ENCODE peak calls at places on chromosomes 6 and 20, in four cellular contexts. B is PC-9, Q is A549, E is aorta. M is an unnamed sample.

GRCh38 chr20:36469973-36470372 is 71.3 kb upstream of the MYL9 start:
- DNase-seq in E (no peak), B (no peak), Q (no peak), M (no peak)

GRCh38 chr20:17963114-17963897 is 5.3 kb downstream of the SNX5 start:
- DNase-seq in Q (no peak), E (no peak), B (no peak), M (no peak)

GRCh38 chr6:88141641-88142298 is 24.4 kb downstream of the CNR1 start:
- DNase-seq in E (no peak), Q (no peak), B (no peak), M (no peak)

GRCh38 chr20:58669287-58670006 is 18.4 kb downstream of the STX16 start:
- DNase-seq in B (no peak), E (no peak), Q (no peak), M (no peak)

GRCh38 chr6:110656492-110656891 is 158.8 kb downstream of the CDK19 start:
- DNase-seq in E (no peak), B (peak; percentile 3), Q (no peak), M (no peak)

GRCh38 chr6:40936810-40937209 is 102.2 kb downstream of the UNC5CL start:
- DNase-seq in B (peak; percentile 12), E (no peak), Q (peak; percentile 40), M (no peak)

GRCh38 chr6:127971945-127972391 is 71.1 kb upstream of the THEMIS start:
- DNase-seq in Q (no peak), B (peak; percentile 46), E (no peak), M (peak; percentile 49)

GRCh38 chr6:168167431-168168315 is 88.7 kb upstream of the FRMD1 start:
- DNase-seq in B (no peak), E (no peak), Q (no peak), M (no peak)

GRCh38 chr20:20439602-20440001 is 71.7 kb downstream of the INSM1 start:
- DNase-seq in E (no peak), Q (no peak), B (no peak), M (no peak)

GRCh38 chr6:116221931-116222330 is 31.9 kb downstream of the TSPYL4 start:
- DNase-seq in E (no peak), Q (no peak), B (no peak), M (no peak)

GRCh38 chr20:18734525-18735189 is 78.9 kb upstream of the SCP2D1 start:
- DNase-seq in Q (no peak), E (no peak), B (no peak), M (no peak)

GRCh38 chr6:3665608-3666007 is 85.9 kb downstream of the PXDC1 start:
- DNase-seq in B (no peak), E (no peak), Q (no peak), M (no peak)

GRCh38 chr20:48657426-48658197 is 170.2 kb downstream of the PREX1 start:
- DNase-seq in Q (peak; percentile 92), B (peak; percentile 73), E (no peak), M (peak; percentile 57)

GRCh38 chr20:46552460-46553420 is 2.3 kb upstream of the OCSTAMP start:
- DNase-seq in Q (no peak), B (no peak), E (no peak), M (no peak)

GRCh38 chr6:127586372-127586771 is 9.4 kb downstream of the C6orf58 start:
- DNase-seq in E (no peak), Q (no peak), B (no peak), M (no peak)

GRCh38 chr20:7346026-7346425 is 578.5 kb downstream of the BMP2 start:
- DNase-seq in E (no peak), B (no peak), Q (no peak), M (no peak)

DNA sequence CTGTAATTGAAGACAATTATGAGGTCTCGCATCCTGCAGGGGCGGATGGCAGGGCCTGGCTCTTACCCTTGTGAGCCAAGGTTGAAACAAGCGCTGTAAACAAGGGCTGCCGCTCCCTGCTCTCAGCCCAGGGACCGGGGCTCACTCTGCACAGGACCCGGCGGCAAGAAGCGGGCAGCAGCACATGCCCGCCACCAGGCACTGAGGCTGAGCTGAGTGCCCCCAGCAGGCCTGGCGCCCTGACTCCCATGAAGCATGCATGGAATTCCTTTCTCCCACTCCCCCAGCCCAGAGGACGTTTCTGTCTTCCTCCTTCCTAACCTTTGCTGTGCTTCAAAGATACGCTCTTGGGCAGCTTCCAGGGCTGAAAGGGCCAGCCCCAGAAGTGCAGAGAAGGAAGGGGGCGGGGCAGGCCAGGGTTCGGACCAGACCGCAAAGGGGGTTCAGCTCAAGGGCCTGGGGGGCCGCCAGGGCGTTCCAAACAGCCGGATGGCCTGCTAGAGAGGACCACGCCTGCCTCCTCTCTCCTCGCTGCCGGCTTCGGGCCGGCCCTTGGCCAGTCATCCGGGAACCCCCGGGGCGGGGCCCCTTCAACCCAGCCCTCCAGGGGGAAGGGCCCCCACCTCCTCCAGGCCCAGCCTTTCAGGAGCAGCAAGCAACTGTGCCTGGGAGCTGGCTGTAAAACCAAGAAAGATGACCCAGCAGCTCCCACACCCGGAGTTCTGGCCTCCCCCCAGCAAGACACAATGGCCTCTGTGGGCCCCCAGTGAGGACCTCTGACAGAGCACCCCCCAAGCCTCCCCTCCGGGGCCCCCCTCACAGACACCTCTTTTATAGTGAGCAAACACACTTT is 109.9 kb downstream of the NOL4L start:
- DNase-seq in Q (peak; percentile 94), B (peak; percentile 99), E (peak; percentile 94), M (peak; percentile 78)
- H3K4me3 ChIP-seq in Q (peak overlapping the region; percentile 34), B (peak overlapping the region; percentile 26), E (no peak overlapping the region), M (peak overlapping the region; percentile 38)

GRCh38 chr6:159043986-159044385 is 805 bp downstream of the TAGAP start:
- DNase-seq in Q (no peak), E (no peak), B (no peak), M (no peak)
- H3K4me3 ChIP-seq in Q (no peak overlapping the region), E (no peak overlapping the region), B (no peak overlapping the region), M (no peak overlapping the region)

GRCh38 chr6:46926481-46926880 is 4.7 kb upstream of the ADGRF5 start:
- DNase-seq in Q (peak; percentile 2), E (no peak), B (peak; percentile 24), M (no peak)

GRCh38 chr6:46925563-46926253 is 4.0 kb upstream of the ADGRF5 start:
- DNase-seq in E (peak; percentile 86), B (peak; percentile 71), Q (peak; percentile 13), M (peak; percentile 18)

GRCh38 chr6:46921059-46921458 is 679 bp downstream of the ADGRF5 start:
- DNase-seq in E (no peak), B (no peak), Q (no peak), M (no peak)

GRCh38 chr6:46921731-46922130 is at the start of gene ADGRF5:
- DNase-seq in E (no peak), Q (no peak), B (peak; percentile 50), M (no peak)

GRCh38 chr6:46923476-46923875 is 1.7 kb upstream of the ADGRF5 start:
- DNase-seq in E (no peak), Q (no peak), B (no peak), M (no peak)
- H3K4me3 ChIP-seq in E (no peak overlapping the region), Q (no peak overlapping the region), B (peak overlapping the region; percentile 85), M (no peak overlapping the region)

GRCh38 chr6:24313477-24314141 is 44.2 kb downstream of the DCDC2 start:
- DNase-seq in E (no peak), Q (peak; percentile 15), B (peak; percentile 70), M (peak; percentile 73)

GRCh38 chr6:24307881-24308280 is 50.0 kb downstream of the DCDC2 start:
- DNase-seq in E (no peak), Q (no peak), B (no peak), M (peak; percentile 32)

GRCh38 chr6:24313133-24313476 is 44.8 kb downstream of the DCDC2 start:
- DNase-seq in B (no peak), E (no peak), Q (no peak), M (no peak)
- H3K4me3 ChIP-seq in B (peak overlapping the region; percentile 6), E (no peak overlapping the region), Q (peak overlapping the region; percentile 8), M (no peak overlapping the region)

GRCh38 chr6:157032923-157033322 is 255.7 kb downstream of the ARID1B start:
- DNase-seq in Q (no peak), E (no peak), B (no peak), M (no peak)
- H3K4me3 ChIP-seq in Q (no peak overlapping the region), E (no peak overlapping the region), B (no peak overlapping the region), M (no peak overlapping the region)

GRCh38 chr20:44644384-44645131 is 6.9 kb downstream of the ADA start:
- DNase-seq in B (no peak), Q (no peak), E (no peak), M (no peak)
- H3K4me3 ChIP-seq in B (no peak overlapping the region), Q (no peak overlapping the region), E (no peak overlapping the region), M (no peak overlapping the region)